ENCODE peak calls at places on chromosome 16, in five cellular contexts. One of them, this sample, is unnamed.

GRCh38 chr16:6665126-6665525 is 667.5 kb upstream of the RBFOX1 start:
- DNase-seq in neural progenitor cell: no peak
- DNase-seq in heart left ventricle: no peak
- DNase-seq in adrenal gland: no peak
- DNase-seq in stomach: no peak
- DNase-seq in this sample: no peak

GRCh38 chr16:89422527-89422904 is 67.8 kb downstream of the ANKRD11 start:
- DNase-seq in adrenal gland: peak; percentile 47
- DNase-seq in stomach: no peak
- DNase-seq in heart left ventricle: no peak
- DNase-seq in neural progenitor cell: no peak
- DNase-seq in this sample: no peak

GRCh38 chr16:14186007-14186953 is 115.2 kb downstream of the MRTFB start:
- DNase-seq in heart left ventricle: peak; percentile 37
- DNase-seq in adrenal gland: peak; percentile 22
- DNase-seq in stomach: no peak
- DNase-seq in neural progenitor cell: peak; percentile 74
- DNase-seq in this sample: no peak

GRCh38 chr16:73017321-73017720 is 30.6 kb downstream of the ZFHX3 start:
- DNase-seq in adrenal gland: no peak
- DNase-seq in heart left ventricle: no peak
- DNase-seq in neural progenitor cell: no peak
- DNase-seq in stomach: peak; percentile 37
- DNase-seq in this sample: no peak

GRCh38 chr16:557463-558297 is 2.5 kb upstream of the PRR35 start:
- DNase-seq in adrenal gland: no peak
- DNase-seq in neural progenitor cell: no peak
- DNase-seq in stomach: no peak
- DNase-seq in heart left ventricle: no peak
- DNase-seq in this sample: no peak

GRCh38 chr16:77585852-77586251 is 136.5 kb upstream of the NUDT7 start:
- DNase-seq in stomach: no peak
- DNase-seq in heart left ventricle: no peak
- DNase-seq in adrenal gland: no peak
- DNase-seq in neural progenitor cell: no peak
- DNase-seq in this sample: no peak

GRCh38 chr16:28140788-28141618 is 70.8 kb downstream of the XPO6 start:
- DNase-seq in adrenal gland: no peak
- DNase-seq in heart left ventricle: no peak
- DNase-seq in stomach: peak; percentile 31
- DNase-seq in neural progenitor cell: no peak
- DNase-seq in this sample: peak; percentile 53

GRCh38 chr16:17768257-17768656 is 297.5 kb upstream of the XYLT1 start:
- DNase-seq in adrenal gland: no peak
- DNase-seq in heart left ventricle: no peak
- DNase-seq in stomach: no peak
- DNase-seq in neural progenitor cell: no peak
- DNase-seq in this sample: no peak

GRCh38 chr16:49492090-49492801 is 118.6 kb downstream of the C16orf78 start:
- DNase-seq in stomach: peak; percentile 44
- DNase-seq in neural progenitor cell: peak; percentile 83
- DNase-seq in heart left ventricle: peak; percentile 53
- DNase-seq in adrenal gland: peak; percentile 22
- DNase-seq in this sample: peak; percentile 56

GRCh38 chr16:89257281-89257731 is 39.8 kb downstream of the ZNF778 start:
- DNase-seq in neural progenitor cell: peak; percentile 44
- DNase-seq in stomach: no peak
- DNase-seq in adrenal gland: no peak
- DNase-seq in heart left ventricle: no peak
- DNase-seq in this sample: no peak

GRCh38 chr16:47672475-47672874 is 211.3 kb downstream of the PHKB start:
- DNase-seq in neural progenitor cell: no peak
- DNase-seq in adrenal gland: no peak
- DNase-seq in stomach: no peak
- DNase-seq in heart left ventricle: no peak
- DNase-seq in this sample: no peak

GRCh38 chr16:81693467-81694303 is 85.4 kb upstream of the PLCG2 start:
- DNase-seq in heart left ventricle: no peak
- DNase-seq in adrenal gland: no peak
- DNase-seq in stomach: no peak
- DNase-seq in neural progenitor cell: no peak
- DNase-seq in this sample: no peak

GRCh38 chr16:89071686-89072182 is 21.9 kb upstream of the ACSF3 start:
- DNase-seq in adrenal gland: no peak
- DNase-seq in heart left ventricle: no peak
- DNase-seq in stomach: no peak
- DNase-seq in neural progenitor cell: peak; percentile 81
- DNase-seq in this sample: no peak

GRCh38 chr16:48158296-48158695 is 2.5 kb upstream of the ABCC12 start:
- DNase-seq in heart left ventricle: no peak
- DNase-seq in neural progenitor cell: no peak
- DNase-seq in adrenal gland: no peak
- DNase-seq in stomach: no peak
- DNase-seq in this sample: no peak

GRCh38 chr16:10069374-10069773 is 112.9 kb downstream of the GRIN2A start:
- DNase-seq in neural progenitor cell: no peak
- DNase-seq in adrenal gland: no peak
- DNase-seq in stomach: no peak
- DNase-seq in heart left ventricle: peak; percentile 72
- DNase-seq in this sample: no peak

GRCh38 chr16:73060216-73060615 is 12.3 kb upstream of the ZFHX3 start:
- DNase-seq in adrenal gland: no peak
- DNase-seq in neural progenitor cell: no peak
- DNase-seq in heart left ventricle: no peak
- DNase-seq in stomach: no peak
- DNase-seq in this sample: no peak

GRCh38 chr16:83002351-83003334 is 375.9 kb downstream of the CDH13 start:
- DNase-seq in stomach: no peak
- DNase-seq in neural progenitor cell: no peak
- DNase-seq in adrenal gland: peak; percentile 37
- DNase-seq in heart left ventricle: no peak
- DNase-seq in this sample: no peak

GRCh38 chr16:78742501-78743283 is 643.2 kb downstream of the WWOX start:
- DNase-seq in adrenal gland: peak; percentile 54
- DNase-seq in stomach: peak; percentile 42
- DNase-seq in neural progenitor cell: no peak
- DNase-seq in heart left ventricle: peak; percentile 33
- DNase-seq in this sample: peak; percentile 51

GRCh38 chr16:69123894-69124293 is 8.5 kb downstream of the CHTF8 start:
- DNase-seq in neural progenitor cell: peak; percentile 79
- DNase-seq in stomach: peak; percentile 57
- DNase-seq in heart left ventricle: peak; percentile 67
- DNase-seq in adrenal gland: peak; percentile 45
- DNase-seq in this sample: no peak

GRCh38 chr16:89034573-89034961 is 57.6 kb upstream of the CBFA2T3 start:
- DNase-seq in heart left ventricle: peak; percentile 15
- DNase-seq in neural progenitor cell: no peak
- DNase-seq in adrenal gland: no peak
- DNase-seq in stomach: no peak
- DNase-seq in this sample: peak; percentile 37

GRCh38 chr16:56275076-56275475 is 83.8 kb downstream of the GNAO1 start:
- DNase-seq in stomach: no peak
- DNase-seq in neural progenitor cell: no peak
- DNase-seq in adrenal gland: no peak
- DNase-seq in heart left ventricle: no peak
- DNase-seq in this sample: no peak

GRCh38 chr16:74825941-74826340 is 51.3 kb upstream of the FA2H start:
- DNase-seq in adrenal gland: no peak
- DNase-seq in stomach: no peak
- DNase-seq in heart left ventricle: no peak
- DNase-seq in neural progenitor cell: no peak
- DNase-seq in this sample: no peak

GRCh38 chr16:86252596-86252995 is 257.7 kb upstream of the FOXF1 start:
- DNase-seq in neural progenitor cell: peak; percentile 79
- DNase-seq in adrenal gland: no peak
- DNase-seq in stomach: no peak
- DNase-seq in heart left ventricle: no peak
- DNase-seq in this sample: no peak

GRCh38 chr16:50284131-50284911 is 18.0 kb downstream of the ADCY7 start:
- DNase-seq in heart left ventricle: peak; percentile 60
- DNase-seq in neural progenitor cell: no peak
- DNase-seq in adrenal gland: no peak
- DNase-seq in stomach: peak; percentile 49
- DNase-seq in this sample: peak; percentile 82

GRCh38 chr16:88806491-88807111 is 3.0 kb downstream of the CDT1 start:
- DNase-seq in stomach: no peak
- DNase-seq in neural progenitor cell: no peak
- DNase-seq in adrenal gland: no peak
- DNase-seq in heart left ventricle: peak; percentile 27
- DNase-seq in this sample: no peak

DNA sequence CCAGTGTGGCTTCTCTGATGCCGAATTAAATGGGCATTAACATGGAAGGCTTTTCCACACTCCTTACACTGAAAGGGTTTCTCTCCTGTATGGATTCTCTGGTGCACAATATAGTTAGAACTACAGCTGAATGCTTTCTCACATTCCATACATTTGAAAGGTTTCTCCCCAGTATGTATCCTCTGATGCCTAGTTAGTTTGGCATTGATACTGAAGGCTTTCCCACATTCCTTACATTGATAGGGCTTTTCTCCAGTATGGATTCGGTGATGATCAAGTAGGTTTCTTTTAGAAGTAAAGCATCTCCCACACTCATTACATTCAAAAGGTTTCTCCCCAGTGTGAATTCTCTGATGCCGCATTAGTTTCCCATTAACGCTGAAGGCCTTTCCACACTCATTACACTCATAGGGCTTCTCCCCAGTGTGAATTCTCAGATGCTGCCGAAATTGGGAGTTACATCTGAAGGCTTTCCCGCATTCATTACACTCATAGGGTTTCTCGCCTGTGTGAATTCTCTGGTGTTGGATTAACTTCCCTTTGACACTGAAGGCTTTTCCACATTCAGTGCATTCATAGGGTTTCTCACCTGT is 6.5 kb upstream of the TLE7 start:
- DNase-seq in neural progenitor cell: no peak
- DNase-seq in adrenal gland: no peak
- DNase-seq in heart left ventricle: no peak
- DNase-seq in stomach: no peak
- DNase-seq in this sample: no peak
- H3K4me3 ChIP-seq in neural progenitor cell: no peak overlapping the region
- H3K4me3 ChIP-seq in adrenal gland: no peak overlapping the region
- H3K4me3 ChIP-seq in heart left ventricle: no peak overlapping the region
- H3K4me3 ChIP-seq in stomach: no peak overlapping the region
- H3K4me3 ChIP-seq in this sample: no peak overlapping the region

GRCh38 chr16:67563708-67564468 is 1.6 kb downstream of the CTCF start:
- DNase-seq in adrenal gland: peak; percentile 75
- DNase-seq in stomach: peak; percentile 46
- DNase-seq in neural progenitor cell: peak; percentile 36
- DNase-seq in heart left ventricle: peak; percentile 53
- DNase-seq in this sample: peak; percentile 68
- H3K4me1 ChIP-seq in adrenal gland: peaks cover 21% of the 10 kb centered on the region
- H3K4me1 ChIP-seq in stomach: peaks cover 44% of the 10 kb centered on the region
- H3K4me1 ChIP-seq in neural progenitor cell: peaks cover 13% of the 10 kb centered on the region
- H3K4me1 ChIP-seq in heart left ventricle: peaks cover 23% of the 10 kb centered on the region
- H3K4me1 ChIP-seq in this sample: peaks cover 44% of the 10 kb centered on the region

DNA sequence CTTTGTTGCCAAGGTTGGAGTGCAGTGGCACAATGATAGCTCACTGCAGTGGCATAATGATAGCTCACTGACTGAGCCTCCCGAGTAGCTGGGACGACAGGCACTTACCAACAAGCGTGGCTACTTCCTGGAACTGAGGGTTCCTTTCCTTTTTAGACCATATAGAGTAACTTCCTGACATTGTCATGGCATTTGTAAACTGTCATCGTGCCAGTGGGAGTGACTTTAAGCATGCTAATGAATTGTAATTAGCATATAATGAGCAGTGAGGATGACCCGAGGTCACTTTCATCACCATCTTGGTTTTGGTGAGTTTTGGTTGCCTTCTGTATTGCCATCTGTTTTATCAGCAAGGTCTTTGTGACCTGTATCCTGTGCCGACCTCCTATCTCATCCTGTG is 162.4 kb downstream of the HS3ST4 start:
- DNase-seq in adrenal gland: no peak
- DNase-seq in heart left ventricle: no peak
- DNase-seq in neural progenitor cell: no peak
- DNase-seq in stomach: no peak
- DNase-seq in this sample: no peak
- H3K27ac ChIP-seq in adrenal gland: no peak overlapping the region
- H3K27ac ChIP-seq in heart left ventricle: no peak overlapping the region
- H3K27ac ChIP-seq in neural progenitor cell: no peak overlapping the region
- H3K27ac ChIP-seq in stomach: no peak overlapping the region
- H3K27ac ChIP-seq in this sample: no peak overlapping the region

DNA sequence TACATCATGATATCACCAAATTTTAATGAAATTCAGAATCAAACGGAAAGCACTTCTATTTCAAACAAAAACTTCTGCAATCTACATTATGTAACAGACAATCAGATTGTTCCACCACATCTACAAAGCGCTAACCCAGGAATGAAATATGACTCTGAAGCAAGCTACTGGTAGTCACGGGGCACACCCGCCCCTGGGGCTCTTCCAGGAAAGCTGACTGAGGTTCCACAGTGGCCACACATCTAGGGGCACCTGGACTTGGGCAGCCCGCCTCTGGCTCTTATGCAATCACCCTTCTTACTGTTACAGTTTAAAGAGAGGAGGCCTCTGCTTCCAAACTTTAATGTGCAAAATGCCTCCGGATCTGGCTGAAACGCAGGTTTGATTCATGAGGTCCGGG is 27.5 kb downstream of the ZCCHC14 start:
- DNase-seq in adrenal gland: peak; percentile 96
- DNase-seq in stomach: peak; percentile 90
- DNase-seq in heart left ventricle: peak; percentile 82
- DNase-seq in neural progenitor cell: no peak
- DNase-seq in this sample: peak; percentile 90
- H3K4me3 ChIP-seq in adrenal gland: no peak overlapping the region
- H3K4me3 ChIP-seq in stomach: no peak overlapping the region
- H3K4me3 ChIP-seq in heart left ventricle: peak overlapping the region; percentile 31
- H3K4me3 ChIP-seq in neural progenitor cell: no peak overlapping the region
- H3K4me3 ChIP-seq in this sample: peak overlapping the region; percentile 28

GRCh38 chr16:57620316-57621231 is 7.9 kb upstream of the ADGRG1 start:
- DNase-seq in heart left ventricle: no peak
- DNase-seq in neural progenitor cell: no peak
- DNase-seq in stomach: peak; percentile 88
- DNase-seq in adrenal gland: no peak
- DNase-seq in this sample: peak; percentile 76

GRCh38 chr16:57619606-57620315 is 8.7 kb upstream of the ADGRG1 start:
- DNase-seq in neural progenitor cell: no peak
- DNase-seq in adrenal gland: peak; percentile 7
- DNase-seq in heart left ventricle: no peak
- DNase-seq in stomach: peak; percentile 85
- DNase-seq in this sample: peak; percentile 66

GRCh38 chr16:57618306-57619132 is 9.9 kb upstream of the ADGRG1 start:
- DNase-seq in adrenal gland: peak; percentile 11
- DNase-seq in heart left ventricle: no peak
- DNase-seq in neural progenitor cell: no peak
- DNase-seq in stomach: peak; percentile 64
- DNase-seq in this sample: peak; percentile 78

GRCh38 chr16:57617604-57618111 is 10.8 kb upstream of the ADGRG1 start:
- DNase-seq in neural progenitor cell: no peak
- DNase-seq in stomach: peak; percentile 20
- DNase-seq in adrenal gland: peak; percentile 12
- DNase-seq in heart left ventricle: no peak
- DNase-seq in this sample: no peak

GRCh38 chr16:57619133-57619605 is 9.3 kb upstream of the ADGRG1 start:
- DNase-seq in neural progenitor cell: no peak
- DNase-seq in heart left ventricle: no peak
- DNase-seq in stomach: peak; percentile 22
- DNase-seq in adrenal gland: peak; percentile 5
- DNase-seq in this sample: no peak
- H3K4me1 ChIP-seq in neural progenitor cell: peaks cover 18% of the 10 kb centered on the region
- H3K4me1 ChIP-seq in heart left ventricle: peaks cover 2% of the 10 kb centered on the region
- H3K4me1 ChIP-seq in stomach: peaks cover 54% of the 10 kb centered on the region
- H3K4me1 ChIP-seq in adrenal gland: peaks cover 20% of the 10 kb centered on the region
- H3K4me1 ChIP-seq in this sample: peaks cover 28% of the 10 kb centered on the region